ENCODE peak calls at places on chromosomes 11 and 22, in seven cellular contexts. Y is SK-N-MC, C is GM12891, H is breast epithelium, E is GM23338, G is stomach, K is HL-60. M is an unnamed sample.

GRCh38 chr11:44548032-44548695 is 17.3 kb upstream of the CD82 start:
- DNase-seq in Y (no peak), C (no peak), H (no peak), E (no peak), G (no peak), K (no peak), M (no peak)

GRCh38 chr11:85307381-85307780 is 319.8 kb downstream of the DLG2 start:
- DNase-seq in Y (no peak), C (no peak), H (no peak), E (no peak), G (no peak), K (no peak), M (no peak)

GRCh38 chr11:70481625-70482528 is 83.5 kb downstream of the CTTN start:
- DNase-seq in Y (no peak), C (no peak), H (no peak), E (no peak), G (peak), K (no peak), M (no peak)

GRCh38 chr11:28140689-28141455 is 32.7 kb downstream of the METTL15 start:
- DNase-seq in Y (no peak), C (no peak), H (no peak), E (no peak), G (no peak), K (no peak), M (no peak)

GRCh38 chr11:2752204-2752772 is 52.5 kb upstream of the KCNQ1OT1 start:
- DNase-seq in Y (no peak), C (no peak), H (peak), E (no peak), G (no peak), K (no peak), M (no peak)

GRCh38 chr22:19806213-19807160 is 45.9 kb downstream of the TBX1 start:
- DNase-seq in Y (no peak), C (no peak), H (peak), E (no peak), G (peak), K (no peak), M (no peak)

GRCh38 chr11:110919241-110919893 is 207.1 kb upstream of the ARHGAP20 start:
- DNase-seq in Y (no peak), C (no peak), H (no peak), E (no peak), G (no peak), K (no peak), M (no peak)

GRCh38 chr11:112516261-112516660 is 255.6 kb upstream of the PLET1 start:
- DNase-seq in Y (no peak), C (no peak), H (no peak), E (no peak), G (no peak), K (no peak), M (no peak)

GRCh38 chr11:123386746-123387510 is 43.1 kb upstream of the GRAMD1B start:
- DNase-seq in Y (no peak), C (no peak), H (no peak), E (no peak), G (no peak), K (no peak), M (no peak)

GRCh38 chr11:93444671-93445073 is 98.5 kb downstream of the SMCO4 start:
- DNase-seq in Y (no peak), C (no peak), H (no peak), E (peak), G (no peak), K (no peak), M (no peak)

GRCh38 chr11:13962198-13962561 is 343 bp upstream of the SPON1 start:
- DNase-seq in Y (no peak), C (no peak), H (no peak), E (peak), G (no peak), K (no peak), M (no peak)

GRCh38 chr11:72439455-72439854 is 5.1 kb upstream of the CLPB start:
- DNase-seq in Y (no peak), C (no peak), H (no peak), E (no peak), G (no peak), K (no peak), M (no peak)

GRCh38 chr22:50282361-50283144 is 12.4 kb upstream of the MAPK11 start:
- DNase-seq in Y (no peak), C (no peak), H (peak), E (no peak), G (peak), K (no peak), M (no peak)

GRCh38 chr11:128643661-128644060 is 50.2 kb upstream of the FLI1 start:
- DNase-seq in Y (no peak), C (no peak), H (no peak), E (peak), G (no peak), K (no peak), M (peak)

GRCh38 chr11:78070606-78071005 is 6.9 kb downstream of the THRSP start:
- DNase-seq in Y (no peak), C (no peak), H (no peak), E (no peak), G (no peak), K (no peak), M (no peak)

GRCh38 chr11:67118059-67118766 is 850 bp upstream of the KDM2A start:
- DNase-seq in Y (no peak), C (peak), H (peak), E (peak), G (peak), K (no peak), M (no peak)

GRCh38 chr11:10050561-10050960 is 243.5 kb downstream of the SBF2 start:
- DNase-seq in Y (no peak), C (no peak), H (no peak), E (no peak), G (no peak), K (no peak), M (no peak)

DNA sequence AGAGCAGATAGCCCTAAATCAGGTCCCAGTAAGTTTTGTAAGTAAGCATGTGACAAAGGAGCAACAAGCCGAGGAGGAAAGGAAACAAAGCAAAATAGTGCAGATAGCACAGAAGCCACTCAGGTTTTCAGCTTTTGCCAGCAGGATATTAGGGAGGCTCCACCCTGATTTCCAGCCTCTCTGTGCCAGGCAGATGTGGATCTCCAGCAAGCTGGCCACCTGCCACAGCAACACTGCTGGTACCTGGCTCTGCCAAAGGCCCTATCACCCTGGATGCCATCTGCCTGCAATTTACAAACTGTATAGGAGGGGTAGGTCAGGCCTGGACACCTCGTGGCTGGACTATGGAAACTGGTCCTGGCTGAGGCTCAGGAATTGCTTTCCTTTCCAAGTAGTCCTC is 12.2 kb upstream of the NNMT start:
- DNase-seq in Y (no peak), C (no peak), H (no peak), E (no peak), G (no peak), K (no peak), M (peak)
- TF ChIP-seq POLR2AphosphoS5 in Y (no peak), C (no peak), H (no peak), E (no peak), G (no peak), K (no peak), M (no peak)

GRCh38 chr11:118915396-118915795 is 10.3 kb downstream of the BCL9L start:
- DNase-seq in Y (no peak), C (no peak), H (no peak), E (no peak), G (no peak), K (no peak), M (no peak)

GRCh38 chr11:118912742-118913410 is 12.8 kb downstream of the BCL9L start:
- DNase-seq in Y (no peak), C (no peak), H (no peak), E (no peak), G (no peak), K (no peak), M (no peak)

GRCh38 chr11:118914178-118914918 is 11.4 kb downstream of the BCL9L start:
- DNase-seq in Y (no peak), C (no peak), H (no peak), E (peak), G (no peak), K (no peak), M (no peak)

GRCh38 chr11:118911880-118912741 is 13.6 kb downstream of the BCL9L start:
- DNase-seq in Y (no peak), C (no peak), H (peak), E (peak), G (no peak), K (no peak), M (no peak)

GRCh38 chr11:118913411-118914125 is 12.2 kb downstream of the BCL9L start:
- DNase-seq in Y (no peak), C (no peak), H (no peak), E (no peak), G (no peak), K (no peak), M (no peak)
- TF ChIP-seq POLR2AphosphoS5 in Y (no peak), C (no peak), H (no peak), E (no peak), G (no peak), K (no peak), M (no peak)

GRCh38 chr22:30423959-30424380 is 1.6 kb upstream of the MTFP1 start:
- DNase-seq in Y (peak), C (peak), H (peak), E (peak), G (peak), K (peak), M (peak)
- TF ChIP-seq POLR2AphosphoS5 in Y (no peak), C (peak), H (peak), E (peak), G (peak), K (peak), M (peak)

GRCh38 chr22:46748948-46749681 is 11.1 kb upstream of the CERK start:
- DNase-seq in Y (no peak), C (no peak), H (no peak), E (no peak), G (no peak), K (no peak), M (no peak)
- TF ChIP-seq POLR2AphosphoS5 in Y (no peak), C (no peak), H (no peak), E (no peak), G (no peak), K (peak), M (no peak)

GRCh38 chr11:819129-819931 is 616 bp downstream of the PNPLA2 start:
- DNase-seq in Y (no peak), C (peak), H (peak), E (peak), G (peak), K (no peak), M (no peak)

GRCh38 chr11:820655-821512 is 2.2 kb downstream of the PNPLA2 start:
- DNase-seq in Y (no peak), C (no peak), H (peak), E (no peak), G (peak), K (no peak), M (no peak)

GRCh38 chr11:821513-822371 is 3.0 kb downstream of the PNPLA2 start:
- DNase-seq in Y (no peak), C (no peak), H (no peak), E (no peak), G (no peak), K (no peak), M (no peak)

GRCh38 chr11:818396-819128 is at the start of gene PNPLA2:
- DNase-seq in Y (no peak), C (no peak), H (no peak), E (peak), G (peak), K (no peak), M (no peak)

DNA sequence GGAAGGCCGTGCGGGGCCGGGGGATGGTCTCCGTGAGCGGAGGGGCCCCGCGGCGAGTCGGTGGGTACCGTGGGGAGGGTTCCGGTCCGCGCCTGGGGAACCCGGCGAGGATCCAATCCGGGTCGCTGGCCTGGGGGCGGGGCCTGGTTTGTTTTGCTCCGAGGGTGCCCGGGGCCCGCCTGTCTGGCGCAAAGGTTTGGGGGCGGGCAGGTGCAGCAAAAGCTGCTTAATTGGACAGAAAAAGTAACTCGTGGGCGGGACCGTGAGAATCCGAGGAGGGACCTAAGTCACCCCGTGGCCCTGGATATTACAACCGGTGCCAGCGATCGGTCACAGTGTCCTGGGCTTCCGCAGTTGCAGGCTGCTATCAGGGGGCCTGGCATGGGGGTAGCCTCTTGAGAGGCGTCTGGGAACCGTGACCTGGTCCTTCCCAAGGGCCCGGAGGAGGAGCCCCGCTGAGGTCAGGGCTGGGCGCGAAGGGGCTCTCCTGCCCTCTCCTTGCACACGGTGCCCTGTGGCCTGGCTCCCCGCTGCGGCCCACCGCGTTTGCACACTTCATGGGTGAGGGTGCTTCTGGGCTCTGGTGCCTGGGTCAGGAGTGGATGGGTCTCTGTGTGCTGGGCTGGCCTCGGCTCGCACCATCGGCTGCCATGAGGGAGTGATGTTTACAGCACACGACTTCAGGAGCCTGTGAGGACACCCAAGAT is 1.4 kb downstream of the PNPLA2 start:
- DNase-seq in Y (no peak), C (peak), H (peak), E (peak), G (peak), K (peak), M (no peak)
- TF ChIP-seq POLR2AphosphoS5 in Y (no peak), C (no peak), H (no peak), E (peak), G (peak), K (peak), M (peak)

DNA sequence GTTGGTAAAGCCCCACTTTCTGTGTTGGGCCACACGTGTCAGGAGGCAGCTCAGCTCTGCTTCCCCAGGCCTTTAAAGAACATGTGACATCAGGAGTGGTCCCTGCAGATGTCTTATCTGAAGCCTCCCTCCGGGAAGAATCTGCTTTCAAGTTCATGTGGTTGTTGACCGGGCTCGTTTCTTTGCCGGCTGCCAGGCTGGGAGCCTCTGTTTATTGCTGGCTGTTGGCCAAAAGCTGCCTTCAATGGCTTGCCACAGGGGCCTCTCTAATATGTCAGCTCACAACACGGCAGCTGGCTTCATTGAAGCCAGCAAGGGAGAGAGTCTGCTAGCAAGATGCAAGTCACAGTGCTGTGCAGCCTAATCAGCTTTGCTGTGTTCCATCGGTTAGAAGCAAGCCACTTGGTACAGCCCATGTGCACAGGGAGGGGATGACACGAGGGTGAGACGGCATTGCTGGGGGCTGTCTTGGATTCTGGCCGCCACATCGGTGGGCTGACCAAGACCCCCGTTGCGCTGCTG is 14.6 kb downstream of the MRGPRF start:
- DNase-seq in Y (no peak), C (no peak), H (peak), E (no peak), G (no peak), K (no peak), M (peak)
- TF ChIP-seq POLR2AphosphoS5 in Y (no peak), C (no peak), H (no peak), E (no peak), G (no peak), K (no peak), M (no peak)

GRCh38 chr11:96167787-96168186 is 175.2 kb downstream of the MAML2 start:
- DNase-seq in Y (no peak), C (no peak), H (no peak), E (no peak), G (no peak), K (no peak), M (no peak)

GRCh38 chr11:96167233-96167632 is 175.8 kb downstream of the MAML2 start:
- DNase-seq in Y (no peak), C (no peak), H (no peak), E (no peak), G (no peak), K (no peak), M (no peak)

GRCh38 chr11:96161271-96162089 is 181.5 kb downstream of the MAML2 start:
- DNase-seq in Y (no peak), C (no peak), H (no peak), E (peak), G (no peak), K (no peak), M (no peak)

GRCh38 chr11:96159968-96160367 is 183.0 kb downstream of the MAML2 start:
- DNase-seq in Y (no peak), C (no peak), H (no peak), E (no peak), G (no peak), K (no peak), M (no peak)

GRCh38 chr11:96162816-96163499 is 180.0 kb downstream of the MAML2 start:
- DNase-seq in Y (peak), C (no peak), H (no peak), E (no peak), G (no peak), K (no peak), M (no peak)
- TF ChIP-seq POLR2AphosphoS5 in Y (no peak), C (no peak), H (no peak), E (no peak), G (peak), K (no peak), M (peak)

DNA sequence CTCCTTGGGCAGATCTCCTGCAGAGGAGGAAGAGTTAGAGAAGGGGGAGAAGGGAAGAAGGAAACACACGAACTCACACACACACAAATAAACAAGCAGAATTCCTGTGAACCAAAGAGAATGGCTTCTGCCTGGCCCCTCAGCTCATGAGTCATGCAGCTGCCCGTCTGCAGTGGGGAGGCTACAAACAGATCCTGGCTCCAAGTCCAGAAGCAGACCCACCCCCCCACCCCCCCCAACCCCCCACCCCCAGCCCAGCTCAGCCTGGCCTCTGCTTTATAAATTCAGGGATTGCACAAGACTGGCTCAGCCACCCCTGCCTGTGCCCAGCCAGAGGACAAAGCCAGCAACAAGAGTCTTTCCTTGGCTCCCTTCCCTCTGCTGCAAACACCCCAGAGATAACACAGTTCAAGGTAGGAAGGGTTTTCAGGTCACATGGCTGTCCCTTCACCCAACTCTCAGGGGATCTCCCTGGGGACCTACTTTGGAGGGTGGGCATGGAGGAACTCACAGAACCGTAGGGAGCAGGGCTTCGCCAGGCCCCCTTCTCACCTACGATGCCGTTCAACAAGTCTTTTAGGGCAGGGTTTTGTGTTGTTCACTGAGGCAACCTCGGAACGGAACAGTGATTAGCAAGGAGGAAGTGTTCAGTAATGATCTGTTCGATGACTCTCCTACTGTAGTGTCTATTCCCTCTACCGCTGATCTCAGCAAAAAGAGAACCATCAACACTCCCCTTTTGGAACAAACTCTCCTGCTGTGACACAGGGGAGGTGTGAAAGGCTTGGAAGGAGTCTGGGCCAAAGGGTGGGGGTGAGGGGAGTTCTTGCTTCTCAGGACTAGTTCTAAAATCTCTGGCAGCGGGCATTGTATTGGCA is 35.5 kb downstream of the RPL27A start:
- DNase-seq in Y (no peak), C (peak), H (no peak), E (no peak), G (peak), K (no peak), M (no peak)
- TF ChIP-seq POLR2AphosphoS5 in Y (no peak), C (no peak), H (peak), E (no peak), G (peak), K (no peak), M (no peak)

DNA sequence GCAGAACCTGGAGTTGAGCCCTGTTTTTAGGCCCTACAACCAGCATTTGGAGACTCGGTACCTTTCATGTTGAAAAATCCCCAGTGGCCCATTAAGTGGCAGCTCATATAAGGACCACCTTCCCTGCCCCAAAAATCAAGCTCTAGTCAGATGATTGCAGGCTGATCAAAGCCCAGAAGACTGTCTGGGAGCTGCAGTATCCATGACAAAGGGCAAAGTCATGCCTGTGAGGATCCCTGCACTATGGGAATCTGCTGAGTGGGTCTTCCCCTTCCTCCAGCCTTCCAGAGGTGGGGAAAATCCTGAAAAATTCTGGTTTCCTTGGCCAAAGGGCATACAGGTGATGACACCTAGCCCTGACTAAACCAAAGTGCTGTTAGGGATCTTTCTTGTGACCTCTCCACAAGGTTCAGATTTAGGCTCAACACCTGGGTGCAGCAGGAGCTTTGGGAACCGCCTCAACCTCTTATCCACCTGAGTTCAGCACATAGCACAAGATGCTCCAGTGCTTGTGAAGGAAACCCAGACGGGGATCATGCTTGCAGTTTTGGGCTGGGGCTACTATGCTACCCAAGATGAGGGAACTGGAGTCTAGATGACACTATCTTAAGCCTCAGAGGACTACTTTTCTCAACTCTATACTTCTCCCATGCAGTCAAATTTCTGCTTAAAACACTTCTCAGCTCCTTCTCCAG is 1.2 kb upstream of the TRIM3 start:
- DNase-seq in Y (no peak), C (no peak), H (no peak), E (peak), G (no peak), K (no peak), M (no peak)
- TF ChIP-seq POLR2AphosphoS5 in Y (no peak), C (no peak), H (no peak), E (no peak), G (no peak), K (no peak), M (no peak)

M was measured in vagina.